ENCODE peak calls at places on chromosomes 11 and 22, in five cellular contexts. Q is colonic mucosa, P is suprapubic skin, A is SJSA1, G is body of pancreas. N is an unnamed sample.

GRCh38 chr22:39946571-39947407 is 13.4 kb upstream of the TMA7B start:
- DNase-seq in G (peak; percentile 62), P (no peak), A (no peak), Q (no peak), N (no peak)

GRCh38 chr11:7657306-7658025 is 15.8 kb downstream of the CYB5R2 start:
- DNase-seq in A (peak; percentile 23), P (no peak), Q (peak; percentile 69), G (peak; percentile 65), N (no peak)

GRCh38 chr11:36711104-36711825 is 113.2 kb upstream of the RAG2 start:
- DNase-seq in A (no peak), P (no peak), Q (no peak), G (no peak), N (no peak)

GRCh38 chr11:77471520-77472234 is 2.2 kb downstream of the PAK1 start:
- DNase-seq in A (no peak), G (peak; percentile 73), Q (peak; percentile 91), P (no peak), N (no peak)

GRCh38 chr22:27986459-27986858 is 67.4 kb upstream of the PITPNB start:
- DNase-seq in P (no peak), A (peak; percentile 12), Q (no peak), G (no peak), N (peak; percentile 56)

GRCh38 chr22:37843746-37844089 is 416 bp downstream of the ANKRD54 start:
- DNase-seq in A (no peak), P (peak; percentile 76), Q (peak; percentile 64), G (no peak), N (no peak)

GRCh38 chr22:38850941-38851849 is 7.4 kb upstream of the NPTXR start:
- DNase-seq in Q (no peak), A (no peak), G (no peak), P (no peak), N (no peak)

GRCh38 chr22:49934144-49934890 is 15.9 kb downstream of the CRELD2 start:
- DNase-seq in A (no peak), P (no peak), G (peak; percentile 87), Q (peak; percentile 59), N (no peak)

GRCh38 chr11:124669193-124669592 is 4.3 kb downstream of the SIAE start:
- DNase-seq in G (peak; percentile 37), Q (peak; percentile 71), A (peak; percentile 2), P (no peak), N (no peak)

GRCh38 chr11:72738199-72739141 is 13.7 kb downstream of the ARAP1 start:
- DNase-seq in G (no peak), Q (no peak), A (no peak), P (peak; percentile 76), N (no peak)

GRCh38 chr22:17235149-17235655 is 16.0 kb upstream of the ADA2 start:
- DNase-seq in Q (no peak), P (no peak), A (no peak), G (no peak), N (no peak)

GRCh38 chr11:86369668-86370067 is 5.0 kb upstream of the CCDC81 start:
- DNase-seq in G (no peak), A (no peak), Q (no peak), P (no peak), N (no peak)

GRCh38 chr11:10673476-10674062 is 20.0 kb downstream of the IRAG1 start:
- DNase-seq in A (no peak), G (no peak), Q (no peak), P (no peak), N (no peak)

GRCh38 chr22:27206747-27207133 is 549.4 kb downstream of the MIAT start:
- DNase-seq in Q (no peak), A (no peak), G (no peak), P (no peak), N (no peak)

GRCh38 chr11:131579932-131580387 is 209.5 kb downstream of the NTM start:
- DNase-seq in A (peak; percentile 34), P (no peak), G (no peak), Q (no peak), N (no peak)

GRCh38 chr11:59463176-59463575 is 6.4 kb downstream of the OR4D6 start:
- DNase-seq in Q (no peak), G (no peak), A (peak; percentile 48), P (no peak), N (no peak)

GRCh38 chr22:20430641-20431519 is 6.7 kb downstream of the SCARF2 start:
- DNase-seq in G (peak; percentile 62), A (no peak), P (peak; percentile 69), Q (peak; percentile 40), N (no peak)

GRCh38 chr11:64793271-64794160 is 9.5 kb downstream of the MAP4K2 start:
- DNase-seq in G (no peak), A (no peak), P (no peak), Q (no peak), N (no peak)

GRCh38 chr22:47615051-47615450 is 852.6 kb downstream of the TBC1D22A start:
- DNase-seq in G (no peak), Q (no peak), P (peak; percentile 44), A (no peak), N (no peak)

GRCh38 chr11:126738632-126739031 is 261.9 kb downstream of the KIRREL3 start:
- DNase-seq in G (no peak), P (no peak), Q (no peak), A (no peak), N (no peak)

GRCh38 chr11:57321996-57322880 is 2.5 kb downstream of the TNKS1BP1 start:
- DNase-seq in Q (peak; percentile 92), A (peak; percentile 94), G (peak; percentile 96), P (peak; percentile 97), N (peak; percentile 99)

GRCh38 chr11:108959124-108959761 is 294.4 kb downstream of the DDX10 start:
- DNase-seq in Q (no peak), P (no peak), G (no peak), A (no peak), N (no peak)

GRCh38 chr11:74325649-74326645 is 14.5 kb upstream of the P4HA3 start:
- DNase-seq in G (peak; percentile 93), P (peak; percentile 88), A (no peak), Q (peak; percentile 66), N (peak; percentile 93)

GRCh38 chr22:32557424-32557823 is 82.8 kb downstream of the FBXO7 start:
- DNase-seq in G (no peak), P (peak; percentile 76), A (peak; percentile 20), Q (no peak), N (no peak)

GRCh38 chr22:49965291-49966040 is 4.9 kb downstream of the PIM3 start:
- DNase-seq in P (peak; percentile 67), Q (peak; percentile 23), A (no peak), G (peak; percentile 32), N (no peak)

GRCh38 chr11:65209711-65210360 is 28.1 kb downstream of the CAPN1 start:
- DNase-seq in P (no peak), A (no peak), G (no peak), Q (no peak), N (no peak)

GRCh38 chr11:69155302-69156198 is at the start of gene SMIM38:
- DNase-seq in A (no peak), G (peak; percentile 49), Q (no peak), P (no peak), N (no peak)

GRCh38 chr11:47946682-47947575 is 33.4 kb upstream of the PTPRJ start:
- DNase-seq in P (peak; percentile 81), G (peak; percentile 75), A (peak; percentile 91), Q (peak; percentile 82), N (peak; percentile 92)

GRCh38 chr11:67379061-67380058 is 6.0 kb upstream of the CLCF1 start:
- DNase-seq in A (no peak), G (no peak), P (no peak), Q (no peak), N (no peak)

GRCh38 chr11:71164621-71165020 is 87.8 kb downstream of the SHANK2 start:
- DNase-seq in Q (no peak), G (no peak), A (no peak), P (peak; percentile 28), N (no peak)

GRCh38 chr11:110862407-110862806 is 150.2 kb upstream of the ARHGAP20 start:
- DNase-seq in G (no peak), P (no peak), A (no peak), Q (no peak), N (no peak)

GRCh38 chr22:23211622-23212021 is 31.3 kb downstream of the BCR start:
- DNase-seq in G (no peak), A (no peak), P (no peak), Q (no peak), N (no peak)

GRCh38 chr11:78800756-78801155 is 226.1 kb upstream of the NARS2 start:
- DNase-seq in P (no peak), A (no peak), Q (no peak), G (no peak), N (no peak)

GRCh38 chr11:116986521-116987105 is 111.6 kb downstream of the SIK3 start:
- DNase-seq in P (no peak), Q (no peak), G (no peak), A (peak; percentile 28), N (no peak)

GRCh38 chr11:82906931-82907330 is 5.4 kb downstream of the DDIAS start:
- DNase-seq in G (no peak), Q (no peak), A (no peak), P (no peak), N (no peak)
- H3K4me3 ChIP-seq in G (no peak overlapping the region), Q (no peak overlapping the region), A (no peak overlapping the region), P (no peak overlapping the region), N (no peak overlapping the region)

DNA sequence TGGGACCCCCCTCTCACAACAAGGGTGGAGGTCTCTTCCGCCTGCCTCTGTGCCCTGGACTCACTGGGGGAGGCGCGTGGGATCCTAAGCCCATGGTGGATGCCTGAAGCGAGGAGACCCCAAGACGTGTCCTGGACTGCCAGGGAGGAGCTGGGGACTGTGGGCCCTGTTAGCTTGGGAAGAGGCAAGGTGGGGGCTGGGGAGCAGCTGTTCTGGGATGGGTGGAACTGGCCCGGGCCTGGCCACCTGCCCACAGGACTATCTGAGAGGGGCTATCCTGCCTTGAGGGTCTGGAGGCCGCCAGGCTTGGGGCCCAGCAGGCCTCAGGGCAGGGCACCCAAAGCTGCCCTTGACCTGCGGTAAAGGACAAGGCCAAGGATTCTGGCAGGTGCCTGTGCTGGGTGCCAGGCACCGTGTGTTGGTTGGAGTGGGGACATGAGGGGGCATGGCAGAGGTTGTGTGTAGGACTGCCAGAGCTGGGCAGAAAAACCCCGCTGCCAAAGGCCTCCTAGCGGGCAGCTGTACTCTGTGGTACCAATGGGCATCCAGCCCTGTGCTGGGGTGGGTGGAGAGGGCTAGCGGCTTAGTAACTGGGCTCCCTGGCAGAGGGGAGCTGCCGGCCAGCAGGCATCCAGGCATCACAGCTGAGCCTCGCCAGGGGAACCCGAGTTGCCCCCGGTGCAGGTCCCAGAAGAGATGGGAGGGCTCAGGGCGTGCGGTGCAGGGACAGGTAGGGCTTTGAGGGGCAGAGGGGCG is 670 bp downstream of the LSP1 start:
- DNase-seq in G (no peak), Q (no peak), A (no peak), P (no peak), N (no peak)
- H3K27ac ChIP-seq in G (no peak overlapping the region), Q (peak overlapping the region; percentile 60), A (no peak overlapping the region), P (no peak overlapping the region), N (no peak overlapping the region)

GRCh38 chr11:13337986-13338436 is 60.4 kb downstream of the BMAL1 start:
- DNase-seq in A (peak; percentile 74), P (no peak), Q (no peak), G (no peak), N (no peak)
- H3K4me3 ChIP-seq in A (peak overlapping the region; percentile 14), P (peak overlapping the region; percentile 17), Q (no peak overlapping the region), G (no peak overlapping the region), N (no peak overlapping the region)

DNA sequence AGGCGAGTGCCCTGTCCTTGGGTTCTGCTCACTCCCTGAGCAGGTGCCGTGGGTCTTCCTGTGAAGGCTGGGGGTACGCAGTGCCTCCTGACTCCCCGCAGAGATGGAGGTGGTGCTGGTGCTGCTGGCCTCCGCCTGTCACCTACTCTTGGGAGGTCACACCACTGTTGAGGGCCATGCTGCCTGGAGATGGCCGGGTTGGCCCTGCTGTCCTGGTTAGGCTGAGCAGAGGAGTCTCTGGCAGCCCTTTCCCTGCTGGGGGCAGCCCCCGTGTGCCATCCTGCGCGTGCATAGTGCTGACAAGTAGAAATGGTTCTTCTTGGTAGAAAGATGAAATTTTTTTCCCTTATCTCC is 49.6 kb downstream of the MUC6 start:
- DNase-seq in A (no peak), Q (no peak), G (no peak), P (no peak), N (no peak)
- H3K27ac ChIP-seq in A (no peak overlapping the region), Q (no peak overlapping the region), G (no peak overlapping the region), P (no peak overlapping the region), N (no peak overlapping the region)